ENCODE peak calls at places on chromosomes 4 and X, in eight cellular contexts. I is mesendoderm, M is RWPE1, F is neural crest cell, W is AG04450, O is cardiac fibroblast, L is activated T-helper 1 cell treated with Interleukin-2 at 50 U/mL for 16 hours, Z is MV-4-11. K is an unnamed sample.

GRCh38 chr4:74197123-74197522 is 39.2 kb downstream of the MTHFD2L start:
- DNase-seq in I (no peak), M (no peak), F (no peak), W (no peak), O (no peak), L (no peak), Z (no peak), K (no peak)

GRCh38 chr4:153651041-153651960 is 32.8 kb upstream of the TLR2 start:
- DNase-seq in I (peak; percentile 42), M (no peak), F (no peak), W (no peak), O (no peak), L (peak; percentile 24), Z (peak; percentile 98), K (no peak)

GRCh38 chr4:74619931-74620702 is 174.2 kb downstream of the BTC start:
- DNase-seq in I (no peak), M (no peak), F (no peak), W (no peak), O (peak; percentile 73), L (no peak), Z (no peak), K (no peak)

GRCh38 chrX:49912086-49912485 is 10.3 kb upstream of the CLCN5 start:
- DNase-seq in I (peak; percentile 19), M (no peak), F (no peak), W (no peak), O (no peak), L (no peak), Z (no peak), K (no peak)

GRCh38 chrX:39336709-39337294 is 535.5 kb downstream of the MID1IP1 start:
- DNase-seq in I (no peak), M (no peak), F (no peak), W (no peak), O (no peak), L (no peak), Z (peak; percentile 48), K (no peak)

GRCh38 chr4:83128235-83128929 is 13.9 kb upstream of the PLAC8 start:
- DNase-seq in I (no peak), M (peak; percentile 71), F (no peak), W (peak; percentile 42), O (peak; percentile 76), L (no peak), Z (peak; percentile 96), K (no peak)

GRCh38 chr4:11746734-11747133 is 318.0 kb upstream of the HS3ST1 start:
- DNase-seq in I (no peak), M (no peak), F (no peak), W (no peak), O (peak; percentile 52), L (no peak), Z (no peak), K (no peak)

GRCh38 chrX:106201502-106202178 is 33.5 kb downstream of the PWWP3B start:
- DNase-seq in I (peak; percentile 73), M (no peak), F (peak; percentile 2), W (no peak), O (no peak), L (no peak), Z (no peak), K (no peak)

GRCh38 chrX:70253377-70254062 is 6.5 kb downstream of the P2RY4 start:
- DNase-seq in I (peak; percentile 22), M (peak; percentile 61), F (no peak), W (no peak), O (no peak), L (no peak), Z (no peak), K (no peak)

GRCh38 chrX:133376422-133376821 is 38.9 kb downstream of the GPC4 start:
- DNase-seq in I (no peak), M (no peak), F (no peak), W (no peak), O (no peak), L (no peak), Z (no peak), K (no peak)

GRCh38 chr4:10891866-10892265 is 207.3 kb upstream of the CLNK start:
- DNase-seq in I (no peak), M (no peak), F (no peak), W (no peak), O (no peak), L (no peak), Z (no peak), K (no peak)

GRCh38 chr4:53987761-53988171 is 76.6 kb downstream of the CHIC2 start:
- DNase-seq in I (no peak), M (peak; percentile 65), F (no peak), W (peak; percentile 18), O (peak; percentile 54), L (no peak), Z (no peak), K (no peak)

GRCh38 chr4:137768196-137768595 is 235.9 kb upstream of the PCDH18 start:
- DNase-seq in I (no peak), M (no peak), F (no peak), W (no peak), O (peak; percentile 10), L (no peak), Z (peak; percentile 60), K (no peak)

GRCh38 chr4:99722006-99722405 is 64.4 kb upstream of the C4orf54 start:
- DNase-seq in I (no peak), M (no peak), F (no peak), W (no peak), O (peak; percentile 19), L (no peak), Z (peak; percentile 1), K (no peak)

GRCh38 chrX:148161661-148162060 is 180.5 kb downstream of the FMR1NB start:
- DNase-seq in I (no peak), M (no peak), F (no peak), W (no peak), O (no peak), L (no peak), Z (no peak), K (no peak)

GRCh38 chrX:132489256-132490085 is 633 bp upstream of the MBNL3 start:
- DNase-seq in I (peak; percentile 53), M (peak; percentile 38), F (peak; percentile 53), W (no peak), O (peak; percentile 66), L (peak; percentile 28), Z (peak; percentile 49), K (peak; percentile 30)